ENCODE peak calls at places on chromosomes 3 and 15, in six cellular contexts. B is A549, D is body of pancreas, X is HFF-Myc, V is Panc1, K is fibroblast of mammary gland. C is an unnamed sample.

GRCh38 chr3:57007513-57008415 is 52.7 kb upstream of the SPATA12 start:
- DNase-seq in B (no peak), D (peak), X (peak), V (no peak), K (peak), C (peak)

GRCh38 chr3:125179528-125180240 is 32.9 kb downstream of the SLC12A8 start:
- DNase-seq in B (no peak), D (no peak), X (no peak), V (no peak), K (no peak), C (no peak)

GRCh38 chr3:161540594-161540993 is 44.0 kb downstream of the OTOL1 start:
- DNase-seq in B (no peak), D (no peak), X (no peak), V (no peak), K (no peak), C (no peak)

GRCh38 chr3:166390303-166390702 is 553.1 kb upstream of the BCHE start:
- DNase-seq in B (no peak), D (no peak), X (no peak), V (no peak), K (no peak), C (no peak)

GRCh38 chr15:55250951-55251350 is 38.7 kb downstream of the RAB27A start:
- DNase-seq in B (no peak), D (no peak), X (no peak), V (no peak), K (no peak), C (no peak)

GRCh38 chr3:182533394-182533793 is 259.9 kb upstream of the ATP11B start:
- DNase-seq in B (peak), D (no peak), X (no peak), V (no peak), K (no peak), C (no peak)

GRCh38 chr3:108983051-108983450 is 29.4 kb upstream of the GUCA1C start:
- DNase-seq in B (no peak), D (peak), X (no peak), V (no peak), K (no peak), C (no peak)

GRCh38 chr3:14525685-14526631 is 14.2 kb downstream of the GRIP2 start:
- DNase-seq in B (no peak), D (peak), X (no peak), V (no peak), K (peak), C (peak)

GRCh38 chr3:122245513-122246174 is 62.2 kb downstream of the CASR start:
- DNase-seq in B (peak), D (no peak), X (no peak), V (no peak), K (peak), C (peak)

GRCh38 chr15:27674826-27675225 is 424.3 kb downstream of the OCA2 start:
- DNase-seq in B (no peak), D (no peak), X (no peak), V (no peak), K (no peak), C (no peak)

GRCh38 chr3:72580246-72580756 is 267.9 kb downstream of the SHQ1 start:
- DNase-seq in B (no peak), D (no peak), X (no peak), V (no peak), K (no peak), C (no peak)

GRCh38 chr3:99111235-99111634 is 209.7 kb upstream of the DCBLD2 start:
- DNase-seq in B (no peak), D (no peak), X (no peak), V (no peak), K (no peak), C (no peak)

GRCh38 chr3:99118381-99118780 is 216.9 kb upstream of the DCBLD2 start:
- DNase-seq in B (no peak), D (no peak), X (no peak), V (no peak), K (no peak), C (no peak)

GRCh38 chr3:99119312-99119810 is 217.9 kb upstream of the DCBLD2 start:
- DNase-seq in B (no peak), D (no peak), X (no peak), V (no peak), K (peak), C (peak)

GRCh38 chr3:99114565-99115291 is 213.2 kb upstream of the DCBLD2 start:
- DNase-seq in B (peak), D (no peak), X (peak), V (no peak), K (peak), C (peak)
- TF ChIP-seq CTCF in B (peak), D (no peak), X (peak), V (peak), K (peak), C (peak)

GRCh38 chr3:185931777-185932176 is 6.0 kb downstream of the TRA2B start:
- DNase-seq in B (no peak), D (no peak), X (no peak), V (no peak), K (no peak), C (no peak)

GRCh38 chr3:185930393-185931107 is 7.3 kb downstream of the TRA2B start:
- DNase-seq in B (no peak), D (no peak), X (no peak), V (no peak), K (peak), C (peak)

GRCh38 chr3:185934726-185935464 is 2.9 kb downstream of the TRA2B start:
- DNase-seq in B (no peak), D (no peak), X (no peak), V (no peak), K (peak), C (peak)

GRCh38 chr3:185933374-185933950 is 4.4 kb downstream of the TRA2B start:
- DNase-seq in B (no peak), D (no peak), X (no peak), V (no peak), K (no peak), C (no peak)

GRCh38 chr3:185932213-185932612 is 5.6 kb downstream of the TRA2B start:
- DNase-seq in B (no peak), D (no peak), X (no peak), V (no peak), K (no peak), C (peak)
- H3K4me3 ChIP-seq in B (peak), D (no peak), X (peak), V (peak), K (peak), C (no peak)

GRCh38 chr3:138314751-138315150 is 14.9 kb downstream of the NME9 start:
- DNase-seq in B (no peak), D (no peak), X (no peak), V (no peak), K (no peak), C (peak)
- TF ChIP-seq CTCF in B (no peak), D (no peak), X (no peak), V (no peak), K (no peak), C (no peak)

DNA sequence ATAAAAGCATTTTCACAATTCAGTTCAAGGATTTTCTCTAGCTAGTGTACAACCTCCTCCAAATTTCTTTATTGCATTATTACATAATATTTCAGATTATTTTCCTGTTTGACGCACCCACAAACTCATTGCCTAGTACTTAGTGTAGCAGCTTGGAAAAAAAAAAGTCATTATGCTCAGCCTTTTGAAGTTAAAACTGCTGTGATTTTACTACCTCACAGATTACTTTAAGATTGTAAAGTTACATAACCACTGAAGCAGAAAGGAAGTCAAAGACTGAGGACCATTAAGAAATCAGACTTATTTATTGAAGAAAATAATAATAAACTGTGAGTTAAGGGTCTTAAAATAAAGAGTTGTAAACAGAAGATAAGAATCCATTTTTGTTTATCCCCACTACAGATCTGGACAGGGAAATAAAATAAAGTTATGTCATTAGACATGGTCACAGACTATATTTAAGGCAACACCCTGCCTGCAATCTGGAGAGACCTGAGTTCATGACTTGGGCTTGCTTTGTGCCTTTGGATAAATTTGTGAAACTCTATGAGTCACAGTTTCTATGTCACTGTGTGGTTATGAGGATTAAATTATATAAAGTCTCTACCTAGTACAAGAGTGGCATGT is 212.1 kb upstream of the ROBO2 start:
- DNase-seq in B (no peak), D (no peak), X (no peak), V (no peak), K (no peak), C (no peak)
- H3K4me3 ChIP-seq in B (no peak), D (no peak), X (no peak), V (no peak), K (no peak), C (no peak)

DNA sequence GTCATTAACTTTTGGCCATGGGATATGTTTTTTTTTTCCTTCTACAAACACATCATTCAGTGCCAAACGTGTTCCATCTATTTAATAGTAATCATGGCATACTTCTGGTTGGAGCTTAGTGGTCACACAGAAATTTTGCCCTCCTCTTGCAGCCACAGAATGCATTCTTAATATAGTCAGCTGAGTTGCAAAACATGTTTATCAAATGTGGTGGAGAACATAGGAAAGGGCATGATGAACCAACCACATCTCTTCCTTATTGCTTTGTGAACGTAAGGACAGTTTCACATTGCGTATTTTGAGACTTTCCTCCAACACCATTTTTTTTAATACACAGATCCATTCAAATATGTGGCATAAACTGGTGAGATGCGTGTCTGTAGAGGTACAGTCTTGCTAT is 106.8 kb downstream of the BBX start:
- DNase-seq in B (no peak), D (no peak), X (no peak), V (no peak), K (peak), C (peak)
- TF ChIP-seq CTCF in B (no peak), D (no peak), X (no peak), V (no peak), K (no peak), C (no peak)

DNA sequence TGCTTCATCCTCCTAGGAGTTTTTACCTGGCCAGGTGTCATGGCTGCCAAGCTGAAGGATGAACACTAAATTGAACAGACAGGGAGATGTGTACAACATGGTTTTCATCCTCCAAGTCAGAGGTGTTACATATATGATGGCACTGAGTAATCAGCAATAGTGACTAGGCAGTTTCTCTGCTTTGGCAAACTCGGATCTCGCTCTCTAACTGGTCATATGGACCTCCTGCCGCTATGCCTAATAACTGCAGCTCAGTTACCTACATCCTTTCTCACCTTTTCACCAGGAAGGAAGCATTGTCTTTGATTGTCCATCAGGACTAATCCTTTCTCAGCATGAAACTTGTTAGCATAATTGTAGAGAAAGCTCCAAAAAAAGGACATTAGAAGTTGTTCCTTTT is 175.9 kb upstream of the PLSCR5 start:
- DNase-seq in B (no peak), D (no peak), X (no peak), V (no peak), K (peak), C (peak)
- H3K4me3 ChIP-seq in B (no peak), D (no peak), X (no peak), V (no peak), K (no peak), C (no peak)

GRCh38 chr3:126992776-126993175 is 9.9 kb downstream of the PLXNA1 start:
- DNase-seq in B (no peak), D (no peak), X (no peak), V (no peak), K (no peak), C (no peak)

GRCh38 chr3:126991366-126992200 is 8.7 kb downstream of the PLXNA1 start:
- DNase-seq in B (no peak), D (no peak), X (no peak), V (no peak), K (no peak), C (no peak)

GRCh38 chr3:126994661-126995161 is 11.8 kb downstream of the PLXNA1 start:
- DNase-seq in B (no peak), D (no peak), X (no peak), V (no peak), K (peak), C (peak)

GRCh38 chr3:126992216-126992615 is 9.3 kb downstream of the PLXNA1 start:
- DNase-seq in B (no peak), D (no peak), X (no peak), V (no peak), K (no peak), C (no peak)

GRCh38 chr3:126993436-126993835 is 10.5 kb downstream of the PLXNA1 start:
- DNase-seq in B (no peak), D (no peak), X (no peak), V (no peak), K (no peak), C (no peak)
- TF ChIP-seq CTCF in B (no peak), D (no peak), X (no peak), V (no peak), K (no peak), C (no peak)

GRCh38 chr3:127226451-127226850 is 33.5 kb downstream of the PRR23E start:
- DNase-seq in B (no peak), D (no peak), X (no peak), V (no peak), K (no peak), C (no peak)
- H3K4me3 ChIP-seq in B (no peak), D (no peak), X (no peak), V (no peak), K (no peak), C (no peak)

GRCh38 chr3:128588147-128588546 is 62.5 kb downstream of the RPN1 start:
- DNase-seq in B (no peak), D (no peak), X (no peak), V (no peak), K (no peak), C (no peak)

GRCh38 chr3:128591728-128592426 is 58.7 kb downstream of the RPN1 start:
- DNase-seq in B (no peak), D (peak), X (no peak), V (no peak), K (no peak), C (no peak)

GRCh38 chr3:128592891-128593290 is 57.7 kb downstream of the RPN1 start:
- DNase-seq in B (no peak), D (no peak), X (no peak), V (no peak), K (no peak), C (no peak)

GRCh38 chr3:128587391-128587790 is 63.2 kb downstream of the RPN1 start:
- DNase-seq in B (no peak), D (no peak), X (no peak), V (no peak), K (no peak), C (no peak)

DNA sequence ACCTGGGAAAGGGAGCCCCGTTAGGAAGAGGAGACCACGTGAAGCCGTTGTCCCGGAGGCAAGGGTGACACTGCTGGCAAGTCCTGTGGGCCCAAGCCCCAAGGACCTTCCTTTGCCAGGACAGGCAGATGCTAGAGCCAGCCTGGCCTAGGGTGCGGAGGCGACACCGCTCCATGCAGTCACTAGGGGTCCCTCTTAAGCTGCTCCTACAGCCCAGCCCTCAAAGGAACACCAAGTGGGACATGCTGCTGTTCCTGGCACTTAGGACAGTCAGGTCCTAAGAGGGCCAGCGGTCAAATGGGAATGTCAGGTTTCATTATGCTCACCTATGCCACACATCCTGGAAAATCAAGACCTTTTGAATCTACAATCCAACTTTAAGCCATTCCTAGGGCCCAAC is 59.7 kb downstream of the RPN1 start:
- DNase-seq in B (no peak), D (no peak), X (no peak), V (no peak), K (no peak), C (no peak)
- TF ChIP-seq CTCF in B (no peak), D (no peak), X (no peak), V (no peak), K (no peak), C (peak)

C was measured in cardiac fibroblast.